ENCODE peak calls at places on chromosome 21, in five cellular contexts. K is iris pigment epithelial cell, O is breast epithelium, M is T47D, E is stomach. H is an unnamed sample.

GRCh38 chr21:31571879-31572278 is 87.6 kb upstream of the SOD1 start:
- DNase-seq in K (no peak), O (no peak), M (no peak), E (no peak), H (no peak)

GRCh38 chr21:26148071-26148470 is 22.5 kb downstream of the APP start:
- DNase-seq in K (no peak), O (no peak), M (peak), E (no peak), H (peak)

GRCh38 chr21:42669069-42669468 is 15.6 kb downstream of the PDE9A start:
- DNase-seq in K (no peak), O (no peak), M (no peak), E (no peak), H (no peak)

GRCh38 chr21:34836103-34836932 is 167.5 kb downstream of the CLIC6 start:
- DNase-seq in K (peak), O (peak), M (no peak), E (peak), H (peak)

GRCh38 chr21:28714795-28715464 is 277.7 kb downstream of the LTN1 start:
- DNase-seq in K (peak), O (no peak), M (no peak), E (no peak), H (no peak)

GRCh38 chr21:39696620-39697019 is 48.4 kb upstream of the IGSF5 start:
- DNase-seq in K (no peak), O (no peak), M (no peak), E (no peak), H (no peak)

GRCh38 chr21:32022141-32022540 is 149.3 kb downstream of the HUNK start:
- DNase-seq in K (no peak), O (no peak), M (no peak), E (no peak), H (no peak)

GRCh38 chr21:25491267-25491666 is 116.0 kb downstream of the MRPL39 start:
- DNase-seq in K (no peak), O (no peak), M (no peak), E (no peak), H (no peak)

GRCh38 chr21:18289876-18290275 is 45.2 kb downstream of the CHODL start:
- DNase-seq in K (no peak), O (no peak), M (no peak), E (no peak), H (no peak)

GRCh38 chr21:43361127-43361492 is 65.8 kb downstream of the SIK1 start:
- DNase-seq in K (no peak), O (peak), M (no peak), E (no peak), H (no peak)

GRCh38 chr21:39224930-39225329 is 41.7 kb upstream of the PSMG1 start:
- DNase-seq in K (no peak), O (no peak), M (no peak), E (no peak), H (no peak)

GRCh38 chr21:42526379-42526727 is 12.7 kb downstream of the SLC37A1 start:
- DNase-seq in K (no peak), O (no peak), M (no peak), E (peak), H (no peak)

GRCh38 chr21:36487641-36488307 is 7.9 kb upstream of the CLDN14 start:
- DNase-seq in K (peak), O (peak), M (no peak), E (peak), H (no peak)

GRCh38 chr21:44702111-44702972 is 5.4 kb downstream of the KRTAP10-12 start:
- DNase-seq in K (no peak), O (peak), M (no peak), E (no peak), H (no peak)

GRCh38 chr21:45818276-45818903 is 163.2 kb upstream of the COL6A1 start:
- DNase-seq in K (peak), O (no peak), M (no peak), E (no peak), H (peak)

GRCh38 chr21:19913995-19914394 is 1084.2 kb upstream of the NCAM2 start:
- DNase-seq in K (no peak), O (no peak), M (no peak), E (no peak), H (no peak)

GRCh38 chr21:31930001-31930400 is 57.2 kb downstream of the HUNK start:
- DNase-seq in K (no peak), O (no peak), M (no peak), E (no peak), H (no peak)

GRCh38 chr21:36499578-36500471 is 19.9 kb upstream of the CLDN14 start:
- DNase-seq in K (peak), O (peak), M (peak), E (peak), H (no peak)

GRCh38 chr21:35911412-35912191 is 148.7 kb downstream of the SETD4 start:
- DNase-seq in K (no peak), O (no peak), M (peak), E (no peak), H (no peak)

GRCh38 chr21:26042181-26042876 is 128.2 kb downstream of the APP start:
- DNase-seq in K (no peak), O (no peak), M (no peak), E (no peak), H (no peak)

GRCh38 chr21:37410639-37411038 is 44.1 kb downstream of the DYRK1A start:
- DNase-seq in K (no peak), O (no peak), M (no peak), E (no peak), H (no peak)

GRCh38 chr21:36718951-36719501 is 20.1 kb downstream of the SIM2 start:
- DNase-seq in K (no peak), O (peak), M (no peak), E (peak), H (no peak)

H was measured in A549.